ENCODE peak calls at places on chromosomes 2 and 18, in five cellular contexts. F is psoas muscle; T is CD4-positive, alpha-beta T cell; C is A549; P is colonic mucosa. M is an unnamed sample.

GRCh38 chr2:201630577-201630976 is 12.7 kb downstream of the TMEM237 start:
- DNase-seq in F (no peak), T (no peak), C (no peak), P (no peak), M (no peak)

GRCh38 chr2:182649316-182649715 is 66.7 kb upstream of the DNAJC10 start:
- DNase-seq in F (no peak), T (no peak), C (peak), P (no peak), M (no peak)

GRCh38 chr2:30217644-30218361 is 13.5 kb upstream of the LBH start:
- DNase-seq in F (no peak), T (no peak), C (no peak), P (peak), M (no peak)

GRCh38 chr2:199302851-199303250 is 154.9 kb downstream of the SATB2 start:
- DNase-seq in F (no peak), T (no peak), C (no peak), P (no peak), M (no peak)

GRCh38 chr18:9275890-9276289 is 58.7 kb upstream of the TWSG1 start:
- DNase-seq in F (no peak), T (no peak), C (no peak), P (no peak), M (no peak)

GRCh38 chr2:215728504-215729065 is 284.8 kb downstream of the MREG start:
- DNase-seq in F (peak), T (no peak), C (no peak), P (no peak), M (no peak)

GRCh38 chr2:184498936-184499335 is 99.4 kb upstream of the ZNF804A start:
- DNase-seq in F (no peak), T (no peak), C (no peak), P (no peak), M (no peak)

GRCh38 chr2:100984892-100985307 is 17.2 kb upstream of the RPL31 start:
- DNase-seq in F (peak), T (peak), C (peak), P (peak), M (peak)

GRCh38 chr18:34723143-34723542 is 13.0 kb downstream of the DTNA start:
- DNase-seq in F (no peak), T (no peak), C (no peak), P (no peak), M (no peak)

GRCh38 chr2:79619976-79620375 is 107.1 kb downstream of the CTNNA2 start:
- DNase-seq in F (no peak), T (no peak), C (no peak), P (no peak), M (no peak)

GRCh38 chr2:43021791-43022500 is 204.5 kb downstream of the ZFP36L2 start:
- DNase-seq in F (no peak), T (no peak), C (no peak), P (peak), M (no peak)

GRCh38 chr2:179376881-179377280 is 112.2 kb upstream of the SESTD1 start:
- DNase-seq in F (no peak), T (no peak), C (no peak), P (no peak), M (no peak)

GRCh38 chr2:101264360-101264939 is 11.8 kb downstream of the CNOT11 start:
- DNase-seq in F (no peak), T (no peak), C (no peak), P (no peak), M (no peak)

GRCh38 chr2:155485141-155485842 is 786.8 kb downstream of the KCNJ3 start:
- DNase-seq in F (no peak), T (no peak), C (no peak), P (no peak), M (no peak)

GRCh38 chr2:181788883-181789555 is 102.5 kb upstream of the ITPRID2 start:
- DNase-seq in F (no peak), T (no peak), C (no peak), P (peak), M (no peak)

GRCh38 chr2:45043171-45043570 is 33.9 kb upstream of the SIX2 start:
- DNase-seq in F (no peak), T (no peak), C (no peak), P (peak), M (no peak)

DNA sequence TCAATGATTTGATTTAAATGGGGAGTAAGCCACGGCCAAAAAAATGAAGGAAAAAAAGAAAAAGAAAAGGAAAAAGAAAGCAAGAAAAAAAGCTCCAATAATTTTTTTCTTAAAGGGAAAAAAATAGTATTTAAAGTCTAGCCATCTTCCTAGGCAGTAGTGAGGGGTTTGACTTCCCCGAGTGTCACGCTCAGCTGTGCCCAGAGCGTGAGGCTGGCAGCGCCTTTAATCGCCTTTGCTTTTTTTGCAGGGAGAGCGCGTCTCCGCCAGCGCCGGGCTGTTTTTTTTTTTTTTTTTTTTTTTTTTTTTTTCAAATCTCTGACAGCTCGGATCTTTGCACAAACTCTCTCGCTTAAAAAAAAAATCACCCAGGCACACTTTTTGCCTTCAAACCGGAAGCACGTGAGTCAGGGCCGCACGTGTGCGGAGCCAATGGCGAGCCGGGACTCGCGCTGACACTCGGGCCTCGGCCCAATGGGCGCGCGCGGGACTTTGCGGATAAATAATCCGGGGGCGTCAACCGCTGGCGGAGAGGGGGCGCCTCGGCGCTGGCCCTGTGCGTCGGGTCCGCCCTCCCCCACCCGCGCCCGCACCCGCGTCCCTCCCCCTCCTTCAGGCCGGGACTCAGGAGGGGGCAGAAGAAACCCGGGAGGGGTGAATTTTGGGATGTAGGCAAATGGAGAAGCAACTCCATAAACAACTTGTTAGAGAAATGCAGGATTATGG is at the start of gene EN1:
- DNase-seq in F (peak), T (no peak), C (peak), P (no peak), M (no peak)
- H3K27ac ChIP-seq in F (peak), T (no peak), C (peak), P (no peak), M (no peak)

GRCh38 chr2:171325886-171326585 is 107.8 kb downstream of the METTL8 start:
- DNase-seq in F (no peak), T (no peak), C (no peak), P (no peak), M (no peak)

GRCh38 chr2:171320208-171320621 is 113.6 kb downstream of the METTL8 start:
- DNase-seq in F (no peak), T (no peak), C (no peak), P (no peak), M (no peak)

GRCh38 chr2:171327043-171327496 is 106.7 kb downstream of the METTL8 start:
- DNase-seq in F (no peak), T (no peak), C (no peak), P (no peak), M (no peak)

GRCh38 chr2:171320731-171321130 is 113.1 kb downstream of the METTL8 start:
- DNase-seq in F (no peak), T (no peak), C (no peak), P (no peak), M (no peak)

GRCh38 chr2:171323971-171324528 is 109.7 kb downstream of the METTL8 start:
- DNase-seq in F (no peak), T (no peak), C (no peak), P (no peak), M (no peak)
- H3K27ac ChIP-seq in F (no peak), T (no peak), C (no peak), P (no peak), M (no peak)

DNA sequence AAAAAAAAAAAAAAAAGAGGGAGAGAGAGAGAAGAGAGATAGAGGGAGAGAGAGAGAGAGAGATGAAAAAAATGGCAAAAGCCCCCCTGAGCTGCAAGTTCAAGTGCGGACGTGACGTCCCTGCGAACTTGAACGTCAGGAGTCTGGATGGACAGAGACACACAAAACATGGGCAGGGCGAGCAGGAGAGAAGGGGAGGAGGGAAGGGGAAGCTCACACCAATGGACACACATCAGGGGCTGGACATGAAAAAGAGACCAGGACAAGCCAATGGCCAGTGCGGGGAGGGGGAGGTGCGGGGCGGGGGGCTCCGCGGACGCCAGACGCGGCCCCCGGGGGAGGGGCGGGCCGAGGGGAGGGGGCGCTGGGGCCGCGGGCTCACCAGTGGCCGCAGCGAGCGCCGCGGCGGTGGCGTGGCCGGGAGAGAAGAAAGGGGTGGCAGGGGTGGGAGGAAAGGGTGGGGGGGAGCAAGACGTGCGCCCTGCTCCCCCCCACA is at the start of gene BCL11A:
- DNase-seq in F (no peak), T (no peak), C (peak), P (peak), M (peak)
- H3K27ac ChIP-seq in F (no peak), T (no peak), C (no peak), P (peak), M (peak)

DNA sequence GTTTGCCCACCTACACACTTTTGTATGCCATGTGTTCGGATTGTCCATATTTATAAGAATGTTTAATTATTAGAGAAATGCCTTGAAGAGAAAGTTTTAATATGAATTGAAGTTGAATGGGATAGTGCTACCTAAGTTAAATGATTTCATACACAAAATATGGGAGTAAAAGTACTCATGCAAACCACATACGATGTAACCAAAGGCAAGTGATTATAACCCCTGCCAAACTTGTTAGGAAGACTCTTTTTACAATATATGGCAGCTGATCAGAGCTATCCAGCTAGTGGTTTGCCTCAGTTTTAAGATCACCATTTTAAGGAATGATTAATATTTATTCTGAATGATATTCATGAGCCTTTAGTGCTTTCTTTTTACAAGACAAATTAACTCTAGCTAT is 106.7 kb downstream of the MYO1B start:
- DNase-seq in F (no peak), T (no peak), C (no peak), P (no peak), M (no peak)
- H3K27ac ChIP-seq in F (no peak), T (no peak), C (no peak), P (no peak), M (no peak)

GRCh38 chr2:147416099-147416498 is 428.7 kb upstream of the ACVR2A start:
- DNase-seq in F (no peak), T (no peak), C (peak), P (no peak), M (no peak)
- H3K27ac ChIP-seq in F (no peak), T (no peak), C (no peak), P (no peak), M (no peak)

GRCh38 chr18:2847341-2848144 is 737 bp downstream of the EMILIN2 start:
- DNase-seq in F (peak), T (no peak), C (no peak), P (no peak), M (peak)

GRCh38 chr18:2845175-2845574 is 1.6 kb upstream of the EMILIN2 start:
- DNase-seq in F (no peak), T (no peak), C (no peak), P (no peak), M (no peak)

GRCh38 chr18:2848145-2848878 is 1.5 kb downstream of the EMILIN2 start:
- DNase-seq in F (no peak), T (no peak), C (no peak), P (no peak), M (no peak)

GRCh38 chr18:2846638-2847340 is at the start of gene EMILIN2:
- DNase-seq in F (peak), T (peak), C (no peak), P (peak), M (peak)

GRCh38 chr18:2846241-2846637 is 567 bp upstream of the EMILIN2 start:
- DNase-seq in F (peak), T (no peak), C (no peak), P (no peak), M (no peak)
- H3K27ac ChIP-seq in F (peak), T (no peak), C (no peak), P (no peak), M (peak)

M was measured in left ventricle myocardium inferior.